ENCODE peak calls at places on chromosomes 4 and X, in nine cellular contexts. One of them, this sample, is unnamed.

GRCh38 chr4:8394125-8394524 is 46.4 kb downstream of the ACOX3 start:
- DNase-seq in ascending aorta: no peak
- DNase-seq in right lobe of liver: no peak
- DNase-seq in thoracic aorta: no peak
- DNase-seq in mesenchymal stem cell: no peak
- DNase-seq in DND-41: no peak
- DNase-seq in suprapubic skin: peak; percentile 83
- DNase-seq in CD4-positive, alpha-beta T cell: no peak
- DNase-seq in dorsolateral prefrontal cortex: peak; percentile 78
- DNase-seq in this sample: no peak

GRCh38 chrX:109974906-109975655 is 27.8 kb upstream of the TMEM164 start:
- DNase-seq in dorsolateral prefrontal cortex: no peak
- DNase-seq in mesenchymal stem cell: peak; percentile 22
- DNase-seq in suprapubic skin: no peak
- DNase-seq in right lobe of liver: no peak
- DNase-seq in DND-41: no peak
- DNase-seq in ascending aorta: no peak
- DNase-seq in CD4-positive, alpha-beta T cell: no peak
- DNase-seq in thoracic aorta: no peak
- DNase-seq in this sample: no peak

GRCh38 chr4:13701937-13702446 is 74.5 kb upstream of the BOD1L1 start:
- DNase-seq in dorsolateral prefrontal cortex: no peak
- DNase-seq in DND-41: no peak
- DNase-seq in ascending aorta: no peak
- DNase-seq in suprapubic skin: no peak
- DNase-seq in right lobe of liver: no peak
- DNase-seq in thoracic aorta: no peak
- DNase-seq in CD4-positive, alpha-beta T cell: no peak
- DNase-seq in mesenchymal stem cell: no peak
- DNase-seq in this sample: no peak

GRCh38 chr4:53863731-53864130 is 200.7 kb downstream of the CHIC2 start:
- DNase-seq in DND-41: no peak
- DNase-seq in dorsolateral prefrontal cortex: no peak
- DNase-seq in thoracic aorta: no peak
- DNase-seq in ascending aorta: no peak
- DNase-seq in right lobe of liver: no peak
- DNase-seq in mesenchymal stem cell: peak; percentile 48
- DNase-seq in suprapubic skin: no peak
- DNase-seq in CD4-positive, alpha-beta T cell: no peak
- DNase-seq in this sample: no peak

GRCh38 chrX:45172890-45173289 is 27.8 kb downstream of the DIPK2B start:
- DNase-seq in ascending aorta: no peak
- DNase-seq in DND-41: no peak
- DNase-seq in mesenchymal stem cell: peak; percentile 23
- DNase-seq in thoracic aorta: no peak
- DNase-seq in right lobe of liver: no peak
- DNase-seq in CD4-positive, alpha-beta T cell: no peak
- DNase-seq in suprapubic skin: no peak
- DNase-seq in dorsolateral prefrontal cortex: no peak
- DNase-seq in this sample: no peak

GRCh38 chrX:19382500-19383145 is 38.9 kb downstream of the PDHA1 start:
- DNase-seq in dorsolateral prefrontal cortex: peak; percentile 55
- DNase-seq in thoracic aorta: no peak
- DNase-seq in mesenchymal stem cell: peak; percentile 33
- DNase-seq in DND-41: peak; percentile 60
- DNase-seq in right lobe of liver: peak; percentile 65
- DNase-seq in CD4-positive, alpha-beta T cell: peak; percentile 35
- DNase-seq in suprapubic skin: no peak
- DNase-seq in ascending aorta: no peak
- DNase-seq in this sample: no peak

GRCh38 chr4:7068883-7069282 is 1.0 kb upstream of the GRPEL1 start:
- DNase-seq in dorsolateral prefrontal cortex: no peak
- DNase-seq in ascending aorta: no peak
- DNase-seq in thoracic aorta: no peak
- DNase-seq in mesenchymal stem cell: peak; percentile 43
- DNase-seq in right lobe of liver: no peak
- DNase-seq in CD4-positive, alpha-beta T cell: no peak
- DNase-seq in DND-41: no peak
- DNase-seq in suprapubic skin: no peak
- DNase-seq in this sample: no peak

GRCh38 chrX:101539116-101539515 is 11.2 kb upstream of the ARMCX1 start:
- DNase-seq in dorsolateral prefrontal cortex: no peak
- DNase-seq in DND-41: no peak
- DNase-seq in ascending aorta: no peak
- DNase-seq in CD4-positive, alpha-beta T cell: no peak
- DNase-seq in thoracic aorta: no peak
- DNase-seq in suprapubic skin: no peak
- DNase-seq in mesenchymal stem cell: no peak
- DNase-seq in right lobe of liver: no peak
- DNase-seq in this sample: no peak

GRCh38 chr4:107546637-107547036 is 173.4 kb downstream of the PAPSS1 start:
- DNase-seq in ascending aorta: no peak
- DNase-seq in dorsolateral prefrontal cortex: no peak
- DNase-seq in mesenchymal stem cell: no peak
- DNase-seq in CD4-positive, alpha-beta T cell: no peak
- DNase-seq in right lobe of liver: no peak
- DNase-seq in suprapubic skin: no peak
- DNase-seq in DND-41: no peak
- DNase-seq in thoracic aorta: no peak
- DNase-seq in this sample: no peak

GRCh38 chr4:53640576-53641459 is 49.5 kb upstream of the LNX1 start:
- DNase-seq in right lobe of liver: no peak
- DNase-seq in mesenchymal stem cell: no peak
- DNase-seq in CD4-positive, alpha-beta T cell: no peak
- DNase-seq in suprapubic skin: no peak
- DNase-seq in thoracic aorta: no peak
- DNase-seq in ascending aorta: no peak
- DNase-seq in dorsolateral prefrontal cortex: peak; percentile 41
- DNase-seq in DND-41: no peak
- DNase-seq in this sample: no peak

GRCh38 chr4:99855677-99856076 is 38.5 kb downstream of the LAMTOR3 start:
- DNase-seq in ascending aorta: no peak
- DNase-seq in thoracic aorta: no peak
- DNase-seq in CD4-positive, alpha-beta T cell: no peak
- DNase-seq in dorsolateral prefrontal cortex: no peak
- DNase-seq in suprapubic skin: no peak
- DNase-seq in right lobe of liver: no peak
- DNase-seq in mesenchymal stem cell: no peak
- DNase-seq in DND-41: no peak
- DNase-seq in this sample: no peak

GRCh38 chrX:112190646-112191045 is 108.1 kb upstream of the TRPC5 start:
- DNase-seq in suprapubic skin: no peak
- DNase-seq in ascending aorta: no peak
- DNase-seq in DND-41: no peak
- DNase-seq in dorsolateral prefrontal cortex: no peak
- DNase-seq in right lobe of liver: no peak
- DNase-seq in CD4-positive, alpha-beta T cell: no peak
- DNase-seq in mesenchymal stem cell: no peak
- DNase-seq in thoracic aorta: no peak
- DNase-seq in this sample: no peak

GRCh38 chrX:99394450-99394849 is 1015.6 kb downstream of the PCDH19 start:
- DNase-seq in thoracic aorta: no peak
- DNase-seq in dorsolateral prefrontal cortex: no peak
- DNase-seq in CD4-positive, alpha-beta T cell: no peak
- DNase-seq in suprapubic skin: no peak
- DNase-seq in mesenchymal stem cell: no peak
- DNase-seq in right lobe of liver: no peak
- DNase-seq in DND-41: no peak
- DNase-seq in ascending aorta: no peak
- DNase-seq in this sample: no peak

GRCh38 chrX:20383487-20383886 is 116.8 kb upstream of the RPS6KA3 start:
- DNase-seq in suprapubic skin: no peak
- DNase-seq in dorsolateral prefrontal cortex: no peak
- DNase-seq in DND-41: no peak
- DNase-seq in ascending aorta: no peak
- DNase-seq in CD4-positive, alpha-beta T cell: no peak
- DNase-seq in thoracic aorta: no peak
- DNase-seq in mesenchymal stem cell: no peak
- DNase-seq in right lobe of liver: no peak
- DNase-seq in this sample: no peak

GRCh38 chr4:20554134-20554533 is 146.1 kb upstream of the PACRGL start:
- DNase-seq in ascending aorta: no peak
- DNase-seq in mesenchymal stem cell: no peak
- DNase-seq in CD4-positive, alpha-beta T cell: no peak
- DNase-seq in thoracic aorta: no peak
- DNase-seq in right lobe of liver: no peak
- DNase-seq in suprapubic skin: no peak
- DNase-seq in DND-41: no peak
- DNase-seq in dorsolateral prefrontal cortex: no peak
- DNase-seq in this sample: no peak

GRCh38 chrX:55056820-55057690 is 17.8 kb upstream of the PAGE2B start:
- DNase-seq in suprapubic skin: no peak
- DNase-seq in CD4-positive, alpha-beta T cell: peak; percentile 62
- DNase-seq in DND-41: peak; percentile 7
- DNase-seq in thoracic aorta: no peak
- DNase-seq in right lobe of liver: no peak
- DNase-seq in ascending aorta: no peak
- DNase-seq in dorsolateral prefrontal cortex: no peak
- DNase-seq in mesenchymal stem cell: peak; percentile 60
- DNase-seq in this sample: no peak

GRCh38 chr4:127685292-127685691 is 44.9 kb upstream of the SLC25A31 start:
- DNase-seq in right lobe of liver: no peak
- DNase-seq in mesenchymal stem cell: peak; percentile 50
- DNase-seq in suprapubic skin: no peak
- DNase-seq in DND-41: no peak
- DNase-seq in thoracic aorta: no peak
- DNase-seq in dorsolateral prefrontal cortex: no peak
- DNase-seq in CD4-positive, alpha-beta T cell: no peak
- DNase-seq in ascending aorta: no peak
- DNase-seq in this sample: no peak

GRCh38 chr4:151736367-151736766 is 24.4 kb downstream of the GATB start:
- DNase-seq in DND-41: no peak
- DNase-seq in mesenchymal stem cell: no peak
- DNase-seq in right lobe of liver: no peak
- DNase-seq in ascending aorta: no peak
- DNase-seq in dorsolateral prefrontal cortex: no peak
- DNase-seq in CD4-positive, alpha-beta T cell: no peak
- DNase-seq in suprapubic skin: no peak
- DNase-seq in thoracic aorta: no peak
- DNase-seq in this sample: no peak

GRCh38 chr4:73668806-73669205 is 48.6 kb upstream of the RASSF6 start:
- DNase-seq in ascending aorta: no peak
- DNase-seq in mesenchymal stem cell: peak; percentile 64
- DNase-seq in DND-41: no peak
- DNase-seq in right lobe of liver: no peak
- DNase-seq in CD4-positive, alpha-beta T cell: no peak
- DNase-seq in suprapubic skin: no peak
- DNase-seq in thoracic aorta: no peak
- DNase-seq in dorsolateral prefrontal cortex: no peak
- DNase-seq in this sample: no peak

DNA sequence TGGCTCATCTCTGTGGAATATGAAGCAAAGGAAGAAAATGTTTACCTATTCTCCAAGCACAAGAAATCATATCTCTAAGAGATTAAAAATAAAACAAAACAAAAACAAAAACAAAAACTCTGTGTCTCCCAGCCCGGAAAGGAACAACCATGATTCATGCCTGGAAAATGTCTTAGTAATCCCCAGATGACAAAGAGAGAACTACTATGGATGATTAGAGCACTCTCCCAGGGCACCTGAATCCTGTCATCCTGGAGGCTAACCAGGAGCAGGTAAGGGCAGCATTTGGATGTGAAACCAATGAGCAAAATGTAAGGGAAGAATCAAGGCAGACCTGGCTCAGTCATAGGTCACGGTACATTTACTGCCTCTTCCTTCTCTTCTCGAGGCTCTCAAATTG is 1.7 kb upstream of the AKAP4 start:
- DNase-seq in mesenchymal stem cell: peak; percentile 20
- DNase-seq in ascending aorta: no peak
- DNase-seq in dorsolateral prefrontal cortex: no peak
- DNase-seq in CD4-positive, alpha-beta T cell: no peak
- DNase-seq in suprapubic skin: no peak
- DNase-seq in DND-41: no peak
- DNase-seq in right lobe of liver: no peak
- DNase-seq in thoracic aorta: no peak
- DNase-seq in this sample: no peak
- H3K27ac ChIP-seq in mesenchymal stem cell: no peak overlapping the region
- H3K27ac ChIP-seq in ascending aorta: no peak overlapping the region
- H3K27ac ChIP-seq in dorsolateral prefrontal cortex: no peak overlapping the region
- H3K27ac ChIP-seq in CD4-positive, alpha-beta T cell: no peak overlapping the region
- H3K27ac ChIP-seq in suprapubic skin: no peak overlapping the region
- H3K27ac ChIP-seq in DND-41: no peak overlapping the region
- H3K27ac ChIP-seq in right lobe of liver: no peak overlapping the region
- H3K27ac ChIP-seq in thoracic aorta: no peak overlapping the region
- H3K27ac ChIP-seq in this sample: no peak overlapping the region

DNA sequence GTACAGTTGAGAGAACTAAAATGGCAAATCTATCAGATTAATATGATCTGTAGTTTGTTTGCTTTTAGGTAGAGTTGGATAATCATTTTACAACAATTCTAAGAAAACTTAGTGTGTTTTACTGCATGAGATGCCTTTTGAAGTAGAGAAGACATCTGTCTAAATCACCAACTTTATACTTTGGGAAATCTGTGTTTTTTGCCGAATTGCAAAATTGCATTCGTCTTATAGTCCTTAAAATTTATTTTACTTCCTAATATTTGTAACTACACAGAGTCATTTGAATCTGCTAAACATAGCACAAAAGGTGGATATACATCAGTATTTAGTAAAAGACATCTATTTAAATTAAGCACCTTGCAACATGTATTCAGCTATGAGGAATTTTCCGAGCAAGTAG is 100.0 kb downstream of the CCSER1 start:
- DNase-seq in thoracic aorta: no peak
- DNase-seq in DND-41: no peak
- DNase-seq in CD4-positive, alpha-beta T cell: no peak
- DNase-seq in right lobe of liver: no peak
- DNase-seq in ascending aorta: no peak
- DNase-seq in mesenchymal stem cell: no peak
- DNase-seq in dorsolateral prefrontal cortex: no peak
- DNase-seq in suprapubic skin: no peak
- DNase-seq in this sample: no peak
- H3K27ac ChIP-seq in thoracic aorta: no peak overlapping the region
- H3K27ac ChIP-seq in DND-41: no peak overlapping the region
- H3K27ac ChIP-seq in CD4-positive, alpha-beta T cell: no peak overlapping the region
- H3K27ac ChIP-seq in right lobe of liver: no peak overlapping the region
- H3K27ac ChIP-seq in ascending aorta: no peak overlapping the region
- H3K27ac ChIP-seq in mesenchymal stem cell: no peak overlapping the region
- H3K27ac ChIP-seq in dorsolateral prefrontal cortex: no peak overlapping the region
- H3K27ac ChIP-seq in suprapubic skin: no peak overlapping the region
- H3K27ac ChIP-seq in this sample: no peak overlapping the region

DNA sequence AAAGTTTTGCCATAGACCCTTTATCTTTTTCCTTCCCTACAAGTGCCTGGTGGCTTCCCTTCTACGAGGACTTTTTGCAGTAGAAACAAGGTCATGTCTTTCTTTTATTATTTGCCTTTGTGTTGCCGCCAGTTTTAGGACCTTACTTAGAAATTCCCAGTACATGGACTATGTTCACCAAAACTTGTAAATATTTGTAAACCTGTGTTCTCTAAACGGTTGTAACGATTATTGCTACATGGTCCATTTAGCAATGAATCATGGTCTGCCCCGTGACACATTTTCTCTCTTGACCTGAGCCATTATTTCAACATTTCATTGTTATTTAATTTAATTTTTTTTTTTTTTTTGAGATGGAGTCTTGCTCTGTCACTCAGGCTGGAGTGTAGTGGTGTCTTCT is 110.7 kb downstream of the MFAP3L start:
- DNase-seq in dorsolateral prefrontal cortex: no peak
- DNase-seq in mesenchymal stem cell: no peak
- DNase-seq in thoracic aorta: no peak
- DNase-seq in suprapubic skin: no peak
- DNase-seq in ascending aorta: no peak
- DNase-seq in DND-41: no peak
- DNase-seq in right lobe of liver: no peak
- DNase-seq in CD4-positive, alpha-beta T cell: no peak
- DNase-seq in this sample: no peak
- H3K27ac ChIP-seq in dorsolateral prefrontal cortex: no peak overlapping the region
- H3K27ac ChIP-seq in mesenchymal stem cell: no peak overlapping the region
- H3K27ac ChIP-seq in thoracic aorta: no peak overlapping the region
- H3K27ac ChIP-seq in suprapubic skin: no peak overlapping the region
- H3K27ac ChIP-seq in ascending aorta: no peak overlapping the region
- H3K27ac ChIP-seq in DND-41: no peak overlapping the region
- H3K27ac ChIP-seq in right lobe of liver: peak overlapping the region; percentile 56
- H3K27ac ChIP-seq in CD4-positive, alpha-beta T cell: no peak overlapping the region
- H3K27ac ChIP-seq in this sample: no peak overlapping the region

GRCh38 chrX:139134316-139134715 is 396.2 kb upstream of the F9 start:
- DNase-seq in suprapubic skin: no peak
- DNase-seq in CD4-positive, alpha-beta T cell: no peak
- DNase-seq in ascending aorta: no peak
- DNase-seq in mesenchymal stem cell: no peak
- DNase-seq in dorsolateral prefrontal cortex: no peak
- DNase-seq in right lobe of liver: no peak
- DNase-seq in thoracic aorta: no peak
- DNase-seq in DND-41: no peak
- DNase-seq in this sample: no peak
- H3K27ac ChIP-seq in suprapubic skin: no peak overlapping the region
- H3K27ac ChIP-seq in CD4-positive, alpha-beta T cell: no peak overlapping the region
- H3K27ac ChIP-seq in ascending aorta: no peak overlapping the region
- H3K27ac ChIP-seq in mesenchymal stem cell: no peak overlapping the region
- H3K27ac ChIP-seq in dorsolateral prefrontal cortex: no peak overlapping the region
- H3K27ac ChIP-seq in right lobe of liver: no peak overlapping the region
- H3K27ac ChIP-seq in thoracic aorta: no peak overlapping the region
- H3K27ac ChIP-seq in DND-41: no peak overlapping the region
- H3K27ac ChIP-seq in this sample: no peak overlapping the region

This sample was measured in coronary artery.